ENCODE peak calls at places on chromosomes 11 and 22, in five cellular contexts. L, R, W, Q and J are unnamed samples.

GRCh38 chr11:33222052-33222451 is 35.1 kb upstream of the HIPK3 start:
- DNase-seq in L (no peak), W (no peak), R (no peak), Q (no peak), J (no peak)

GRCh38 chr11:70519117-70519516 is 120.8 kb downstream of the CTTN start:
- DNase-seq in W (no peak), Q (no peak), R (no peak), L (peak), J (no peak)

GRCh38 chr11:74418509-74418895 is 20.3 kb upstream of the PGM2L1 start:
- DNase-seq in Q (peak), R (peak), W (no peak), L (peak), J (peak)

GRCh38 chr11:82003671-82004148 is 730.0 kb downstream of the FAM181B start:
- DNase-seq in W (no peak), R (no peak), L (no peak), Q (peak), J (peak)

GRCh38 chr22:20229916-20230775 is 38.0 kb downstream of the RTN4R start:
- DNase-seq in L (no peak), W (no peak), Q (no peak), R (no peak), J (no peak)

GRCh38 chr22:46365166-46365624 is 29.7 kb downstream of the TRMU start:
- DNase-seq in L (no peak), R (no peak), Q (no peak), W (no peak), J (no peak)

GRCh38 chr22:36267896-36268485 is 15.1 kb downstream of the APOL1 start:
- DNase-seq in R (no peak), L (no peak), W (no peak), Q (no peak), J (no peak)

GRCh38 chr11:9002920-9003572 is 755 bp downstream of the NRIP3 start:
- DNase-seq in R (no peak), W (no peak), L (no peak), Q (no peak), J (no peak)

GRCh38 chr11:73866586-73866996 is 10.1 kb downstream of the COA4 start:
- DNase-seq in Q (peak), W (no peak), L (peak), R (peak), J (peak)

GRCh38 chr11:24932110-24933000 is 435.5 kb downstream of the LUZP2 start:
- DNase-seq in W (no peak), Q (peak), R (no peak), L (no peak), J (no peak)

GRCh38 chr11:123100378-123101085 is 38.6 kb upstream of the HSPA8 start:
- DNase-seq in R (no peak), L (no peak), Q (no peak), W (no peak), J (no peak)

GRCh38 chr22:45413368-45414211 is at the start of the genes RIBC2 and SMC1B:
- DNase-seq in R (peak), W (peak), Q (peak), L (peak), J (peak)

GRCh38 chr22:41927813-41928212 is 1.2 kb upstream of the TNFRSF13C start:
- DNase-seq in R (no peak), Q (no peak), L (no peak), W (no peak), J (no peak)

GRCh38 chr11:72812604-72812967 is 1.6 kb upstream of the ATG16L2 start:
- DNase-seq in Q (peak), W (no peak), R (no peak), L (no peak), J (peak)

GRCh38 chr11:61971177-61972111 is 4.0 kb upstream of the FTH1 start:
- DNase-seq in W (peak), R (peak), Q (peak), L (peak), J (peak)

GRCh38 chr22:46484156-46484860 is 53.1 kb downstream of the CELSR1 start:
- DNase-seq in R (no peak), Q (no peak), L (peak), W (no peak), J (no peak)

GRCh38 chr11:117572671-117573070 is 224.3 kb downstream of the DSCAML1 start:
- DNase-seq in R (no peak), L (no peak), W (no peak), Q (no peak), J (no peak)

GRCh38 chr11:75797116-75797515 is 17.9 kb upstream of the UVRAG start:
- DNase-seq in R (no peak), W (no peak), L (no peak), Q (no peak), J (no peak)

GRCh38 chr11:83583953-83584352 is 297.8 kb upstream of the CCDC90B start:
- DNase-seq in Q (peak), W (no peak), R (peak), L (peak), J (peak)

GRCh38 chr11:134478611-134479010 is 66.6 kb upstream of the B3GAT1 start:
- DNase-seq in W (no peak), R (no peak), Q (no peak), L (no peak), J (no peak)

GRCh38 chr11:33643167-33643817 is 57.3 kb downstream of the C11orf91 start:
- DNase-seq in L (no peak), Q (no peak), W (no peak), R (no peak), J (no peak)

GRCh38 chr11:78860720-78861422 is 286.2 kb upstream of the NARS2 start:
- DNase-seq in L (peak), W (no peak), Q (no peak), R (peak), J (peak)

GRCh38 chr11:43984519-43985385 is 42.3 kb downstream of the C11orf96 start:
- DNase-seq in Q (no peak), L (peak), W (no peak), R (no peak), J (peak)

GRCh38 chr11:29914203-29914930 is 102.5 kb downstream of the KCNA4 start:
- DNase-seq in L (no peak), Q (peak), R (no peak), W (no peak), J (peak)

GRCh38 chr22:26542831-26543230 is 30.6 kb upstream of the TFIP11 start:
- DNase-seq in R (no peak), L (no peak), Q (no peak), W (no peak), J (no peak)

GRCh38 chr11:20670932-20671403 is 1.6 kb downstream of the NELL1 start:
- DNase-seq in R (no peak), W (no peak), L (no peak), Q (no peak), J (no peak)

GRCh38 chr22:25853902-25854301 is 111.9 kb downstream of the MYO18B start:
- DNase-seq in L (peak), W (no peak), Q (no peak), R (no peak), J (no peak)

GRCh38 chr11:15863411-15863810 is 492.9 kb downstream of the SOX6 start:
- DNase-seq in W (no peak), Q (no peak), R (no peak), L (no peak), J (no peak)

GRCh38 chr22:38957808-38958207 is 399 bp downstream of the APOBEC3A start:
- DNase-seq in W (no peak), L (no peak), R (no peak), Q (no peak), J (no peak)

GRCh38 chr22:20781272-20781990 is 7.5 kb downstream of the SERPIND1 start:
- DNase-seq in Q (no peak), W (no peak), L (no peak), R (no peak), J (no peak)

GRCh38 chr11:73308003-73308962 is at the start of gene ARHGEF17:
- DNase-seq in R (peak), Q (peak), L (peak), W (peak), J (peak)

GRCh38 chr22:40620464-40621046 is 16.0 kb downstream of the MRTFA start:
- DNase-seq in W (no peak), Q (peak), L (peak), R (peak), J (no peak)

GRCh38 chr11:13008625-13009475 is at the start of gene RASSF10:
- DNase-seq in Q (peak), W (no peak), R (peak), L (peak), J (peak)

GRCh38 chr11:134742228-134742612 is 330.2 kb upstream of the B3GAT1 start:
- DNase-seq in W (no peak), L (no peak), R (no peak), Q (no peak), J (no peak)

GRCh38 chr11:126997196-126997595 is 3.4 kb downstream of the KIRREL3 start:
- DNase-seq in Q (no peak), L (peak), R (no peak), W (no peak), J (no peak)

GRCh38 chr11:28539239-28540025 is 431.2 kb downstream of the METTL15 start:
- DNase-seq in Q (no peak), W (no peak), R (no peak), L (no peak), J (no peak)

GRCh38 chr22:19983701-19984100 is 32.9 kb downstream of the ARVCF start:
- DNase-seq in Q (no peak), L (no peak), W (no peak), R (no peak), J (no peak)

GRCh38 chr22:27715078-27715477 is 86.5 kb downstream of the MN1 start:
- DNase-seq in L (no peak), Q (no peak), W (no peak), R (no peak), J (no peak)

GRCh38 chr22:30292069-30292970 is 3.0 kb upstream of the CASTOR1 start:
- DNase-seq in R (no peak), W (no peak), L (no peak), Q (no peak), J (no peak)